ENCODE peak calls at places on chromosomes 13 and 19, in ten cellular contexts. One of them, this sample, is unnamed.

GRCh38 chr13:23963184-23963931 is 66.1 kb upstream of the C1QTNF9B start:
- DNase-seq in endothelial cell: no peak
- DNase-seq in H4: no peak
- DNase-seq in tibial artery: no peak
- DNase-seq in SK-N-SH: no peak
- DNase-seq in NCI-H1436: no peak
- DNase-seq in activated CD4-positive, alpha-beta T cell treated with anti-CD3 and anti-CD28 coated beads, Interleukin-2, amount 10 ng/mL, durations not matched to agents 7 days and 5 days: no peak
- DNase-seq in nephron progenitor cell: no peak
- DNase-seq in activated naive CD8-positive, alpha-beta T cell treated with anti-CD3 and anti-CD28 coated beads, Interleukin-2, amount 50 U/mL, for 24 hours: no peak
- DNase-seq in natural killer cell: no peak
- DNase-seq in this sample: no peak

GRCh38 chr13:102940770-102941169 is 94.9 kb downstream of the ERCC5 start:
- DNase-seq in activated CD4-positive, alpha-beta T cell treated with anti-CD3 and anti-CD28 coated beads, Interleukin-2, amount 10 ng/mL, durations not matched to agents 7 days and 5 days: no peak
- DNase-seq in tibial artery: no peak
- DNase-seq in endothelial cell: no peak
- DNase-seq in natural killer cell: no peak
- DNase-seq in SK-N-SH: no peak
- DNase-seq in H4: no peak
- DNase-seq in nephron progenitor cell: no peak
- DNase-seq in NCI-H1436: no peak
- DNase-seq in activated naive CD8-positive, alpha-beta T cell treated with anti-CD3 and anti-CD28 coated beads, Interleukin-2, amount 50 U/mL, for 24 hours: no peak
- DNase-seq in this sample: no peak

GRCh38 chr13:93309886-93310520 is 83.4 kb downstream of the GPC6 start:
- DNase-seq in tibial artery: no peak
- DNase-seq in NCI-H1436: no peak
- DNase-seq in activated CD4-positive, alpha-beta T cell treated with anti-CD3 and anti-CD28 coated beads, Interleukin-2, amount 10 ng/mL, durations not matched to agents 7 days and 5 days: no peak
- DNase-seq in SK-N-SH: no peak
- DNase-seq in H4: no peak
- DNase-seq in endothelial cell: no peak
- DNase-seq in activated naive CD8-positive, alpha-beta T cell treated with anti-CD3 and anti-CD28 coated beads, Interleukin-2, amount 50 U/mL, for 24 hours: no peak
- DNase-seq in natural killer cell: no peak
- DNase-seq in nephron progenitor cell: no peak
- DNase-seq in this sample: no peak

GRCh38 chr13:90156390-90156789 is 1191.1 kb upstream of the MIR17HG start:
- DNase-seq in SK-N-SH: no peak
- DNase-seq in NCI-H1436: no peak
- DNase-seq in endothelial cell: no peak
- DNase-seq in nephron progenitor cell: no peak
- DNase-seq in activated CD4-positive, alpha-beta T cell treated with anti-CD3 and anti-CD28 coated beads, Interleukin-2, amount 10 ng/mL, durations not matched to agents 7 days and 5 days: no peak
- DNase-seq in natural killer cell: no peak
- DNase-seq in tibial artery: no peak
- DNase-seq in H4: no peak
- DNase-seq in activated naive CD8-positive, alpha-beta T cell treated with anti-CD3 and anti-CD28 coated beads, Interleukin-2, amount 50 U/mL, for 24 hours: no peak
- DNase-seq in this sample: no peak

GRCh38 chr19:14031719-14032480 is at the start of gene IL27RA:
- DNase-seq in activated CD4-positive, alpha-beta T cell treated with anti-CD3 and anti-CD28 coated beads, Interleukin-2, amount 10 ng/mL, durations not matched to agents 7 days and 5 days: peak
- DNase-seq in H4: peak
- DNase-seq in activated naive CD8-positive, alpha-beta T cell treated with anti-CD3 and anti-CD28 coated beads, Interleukin-2, amount 50 U/mL, for 24 hours: peak
- DNase-seq in SK-N-SH: peak
- DNase-seq in tibial artery: peak
- DNase-seq in nephron progenitor cell: peak
- DNase-seq in NCI-H1436: peak
- DNase-seq in endothelial cell: peak
- DNase-seq in natural killer cell: peak
- DNase-seq in this sample: peak

GRCh38 chr13:40984670-40985366 is 34.3 kb downstream of the ELF1 start:
- DNase-seq in nephron progenitor cell: no peak
- DNase-seq in activated CD4-positive, alpha-beta T cell treated with anti-CD3 and anti-CD28 coated beads, Interleukin-2, amount 10 ng/mL, durations not matched to agents 7 days and 5 days: peak
- DNase-seq in NCI-H1436: no peak
- DNase-seq in endothelial cell: no peak
- DNase-seq in SK-N-SH: no peak
- DNase-seq in H4: no peak
- DNase-seq in activated naive CD8-positive, alpha-beta T cell treated with anti-CD3 and anti-CD28 coated beads, Interleukin-2, amount 50 U/mL, for 24 hours: no peak
- DNase-seq in tibial artery: no peak
- DNase-seq in natural killer cell: no peak
- DNase-seq in this sample: no peak

GRCh38 chr13:78197231-78197630 is 278.6 kb upstream of the EDNRB start:
- DNase-seq in SK-N-SH: no peak
- DNase-seq in endothelial cell: no peak
- DNase-seq in NCI-H1436: no peak
- DNase-seq in activated CD4-positive, alpha-beta T cell treated with anti-CD3 and anti-CD28 coated beads, Interleukin-2, amount 10 ng/mL, durations not matched to agents 7 days and 5 days: no peak
- DNase-seq in activated naive CD8-positive, alpha-beta T cell treated with anti-CD3 and anti-CD28 coated beads, Interleukin-2, amount 50 U/mL, for 24 hours: no peak
- DNase-seq in nephron progenitor cell: no peak
- DNase-seq in natural killer cell: no peak
- DNase-seq in H4: no peak
- DNase-seq in tibial artery: no peak
- DNase-seq in this sample: no peak

GRCh38 chr13:50071399-50071798 is 56.2 kb downstream of the KCNRG start:
- DNase-seq in endothelial cell: no peak
- DNase-seq in natural killer cell: no peak
- DNase-seq in NCI-H1436: no peak
- DNase-seq in nephron progenitor cell: no peak
- DNase-seq in H4: peak
- DNase-seq in activated CD4-positive, alpha-beta T cell treated with anti-CD3 and anti-CD28 coated beads, Interleukin-2, amount 10 ng/mL, durations not matched to agents 7 days and 5 days: no peak
- DNase-seq in activated naive CD8-positive, alpha-beta T cell treated with anti-CD3 and anti-CD28 coated beads, Interleukin-2, amount 50 U/mL, for 24 hours: no peak
- DNase-seq in tibial artery: no peak
- DNase-seq in SK-N-SH: peak
- DNase-seq in this sample: no peak

GRCh38 chr19:27822336-27822735 is 1390.6 kb downstream of the UQCRFS1 start:
- DNase-seq in nephron progenitor cell: no peak
- DNase-seq in tibial artery: no peak
- DNase-seq in activated CD4-positive, alpha-beta T cell treated with anti-CD3 and anti-CD28 coated beads, Interleukin-2, amount 10 ng/mL, durations not matched to agents 7 days and 5 days: no peak
- DNase-seq in NCI-H1436: no peak
- DNase-seq in endothelial cell: no peak
- DNase-seq in activated naive CD8-positive, alpha-beta T cell treated with anti-CD3 and anti-CD28 coated beads, Interleukin-2, amount 50 U/mL, for 24 hours: no peak
- DNase-seq in SK-N-SH: no peak
- DNase-seq in H4: no peak
- DNase-seq in natural killer cell: no peak
- DNase-seq in this sample: no peak

This sample was measured in activated CD8-positive, alpha-beta T cell treated with anti-CD3 and anti-CD28 coated beads for 36 hours.